ENCODE peak calls at places on chromosome 14, in six cellular contexts. Y is RWPE1; W is posterior cingulate gyrus; C is activated CD8-positive, alpha-beta memory T cell treated with anti-CD3 and anti-CD28 coated beads for 4 hours; P is activated T-cell treated with anti-CD3 and anti-CD28 coated beads, Interleukin-2, amount 50 U/mL, for 48 hours; I is erythroblast. F is an unnamed sample.

GRCh38 chr14:53946404-53947400 is 9.9 kb downstream of the BMP4 start:
- DNase-seq in C (no peak), Y (no peak), P (no peak), W (peak), I (no peak), F (no peak)

GRCh38 chr14:61566537-61567225 is 128.6 kb upstream of the HIF1A start:
- DNase-seq in C (no peak), I (no peak), W (no peak), Y (no peak), P (peak), F (no peak)

GRCh38 chr14:73748858-73749357 is 34.7 kb upstream of the PNMA1 start:
- DNase-seq in C (no peak), I (no peak), P (no peak), W (no peak), Y (no peak), F (no peak)

GRCh38 chr14:22887260-22887989 is 4.4 kb downstream of the REM2 start:
- DNase-seq in Y (peak), P (no peak), I (peak), C (no peak), W (no peak), F (peak)

GRCh38 chr14:43778607-43778955 is 728.5 kb downstream of the FSCB start:
- DNase-seq in C (no peak), P (no peak), I (no peak), Y (no peak), W (no peak), F (no peak)

GRCh38 chr14:103316723-103317122 is 17.3 kb upstream of the EIF5 start:
- DNase-seq in C (no peak), I (no peak), W (no peak), Y (no peak), P (no peak), F (no peak)

GRCh38 chr14:100754020-100754419 is 27.3 kb downstream of the DLK1 start:
- DNase-seq in W (no peak), Y (no peak), P (no peak), C (no peak), I (no peak), F (no peak)

GRCh38 chr14:95313707-95314106 is 6.0 kb downstream of the CLMN start:
- DNase-seq in C (no peak), P (no peak), W (peak), Y (peak), I (no peak), F (no peak)

GRCh38 chr14:69804902-69805301 is 7.9 kb upstream of the SLC10A1 start:
- DNase-seq in P (no peak), C (no peak), W (no peak), I (no peak), Y (no peak), F (no peak)

GRCh38 chr14:47500369-47500768 is 175.0 kb downstream of the MDGA2 start:
- DNase-seq in I (no peak), W (no peak), C (no peak), P (no peak), Y (no peak), F (no peak)

GRCh38 chr14:94328196-94328595 is 5.1 kb upstream of the SERPINA6 start:
- DNase-seq in C (no peak), P (no peak), W (no peak), Y (no peak), I (no peak), F (no peak)

GRCh38 chr14:85428926-85429325 is 101.0 kb upstream of the FLRT2 start:
- DNase-seq in P (no peak), W (no peak), Y (no peak), C (no peak), I (no peak), F (no peak)

GRCh38 chr14:102363182-102363952 is 626 bp downstream of the TECPR2 start:
- DNase-seq in C (no peak), W (peak), P (peak), Y (peak), I (peak), F (peak)

GRCh38 chr14:60506462-60506984 is 2.4 kb upstream of the SIX6 start:
- DNase-seq in P (no peak), C (no peak), I (no peak), W (no peak), Y (no peak), F (no peak)

GRCh38 chr14:92787554-92787953 is 6.6 kb upstream of the GOLGA5 start:
- DNase-seq in Y (no peak), I (no peak), P (no peak), W (no peak), C (no peak), F (no peak)

F was measured in RKO.